ENCODE peak calls at places on chromosomes 1 and 21, in six cellular contexts. T, D, H, R, P and A are unnamed samples.

GRCh38 chr1:62688687-62689085 is 500 bp upstream of the DOCK7 start:
- DNase-seq in R (no peak), H (peak), D (no peak), T (no peak), P (no peak), A (no peak)

GRCh38 chr21:44887807-44888580 is 14.5 kb upstream of the PTTG1IP start:
- DNase-seq in P (no peak), H (no peak), R (no peak), D (no peak), T (no peak), A (no peak)

GRCh38 chr1:3463013-3463385 is 8.5 kb downstream of the ARHGEF16 start:
- DNase-seq in T (no peak), R (no peak), P (no peak), D (no peak), H (no peak), A (no peak)

GRCh38 chr1:2539312-2539907 is 9.3 kb upstream of the HES5 start:
- DNase-seq in R (no peak), P (no peak), H (no peak), T (no peak), D (no peak), A (no peak)

GRCh38 chr1:15691434-15692032 is 7.4 kb downstream of the PLEKHM2 start:
- DNase-seq in D (no peak), P (no peak), H (no peak), R (no peak), T (no peak), A (no peak)

GRCh38 chr1:109722920-109723319 is 10.9 kb downstream of the GSTM5 start:
- DNase-seq in H (no peak), R (no peak), P (no peak), D (no peak), T (no peak), A (no peak)

GRCh38 chr1:182069028-182069466 is 7.5 kb upstream of the ZNF648 start:
- DNase-seq in H (peak), D (no peak), R (peak), T (peak), P (no peak), A (no peak)

GRCh38 chr1:31870086-31870736 is 54.4 kb upstream of the SPOCD1 start:
- DNase-seq in T (no peak), D (no peak), H (no peak), R (no peak), P (no peak), A (no peak)

GRCh38 chr1:93676424-93676823 is 5.2 kb downstream of the BCAR3 start:
- DNase-seq in H (no peak), P (no peak), T (peak), R (no peak), D (no peak), A (no peak)

GRCh38 chr1:243642936-243643335 is 207.1 kb downstream of the AKT3 start:
- DNase-seq in H (peak), R (no peak), P (no peak), T (peak), D (no peak), A (no peak)

GRCh38 chr21:33075128-33075527 is 5.2 kb downstream of the OLIG1 start:
- DNase-seq in D (no peak), R (no peak), H (no peak), P (no peak), T (no peak), A (no peak)

GRCh38 chr1:41446851-41447610 is 37.5 kb downstream of the EDN2 start:
- DNase-seq in R (no peak), H (no peak), T (no peak), P (no peak), D (no peak), A (no peak)

GRCh38 chr1:79517425-79518219 is 511.1 kb upstream of the ADGRL4 start:
- DNase-seq in R (no peak), D (no peak), T (no peak), P (no peak), H (no peak), A (no peak)

GRCh38 chr1:22234631-22235030 is 91.7 kb upstream of the WNT4 start:
- DNase-seq in P (no peak), R (no peak), D (no peak), T (no peak), H (peak), A (no peak)

GRCh38 chr1:214445846-214446614 is 105.4 kb downstream of the PTPN14 start:
- DNase-seq in R (no peak), D (no peak), H (peak), T (peak), P (peak), A (no peak)

GRCh38 chr1:76128096-76128495 is 53.5 kb downstream of the ST6GALNAC3 start:
- DNase-seq in D (no peak), T (no peak), R (no peak), H (no peak), P (no peak), A (no peak)

GRCh38 chr1:116909511-116910378 is at the start of gene PTGFRN:
- DNase-seq in P (no peak), D (no peak), R (peak), T (peak), H (peak), A (no peak)

GRCh38 chr1:145908653-145909052 is 1.2 kb downstream of the ITGA10 start:
- DNase-seq in H (no peak), D (no peak), T (peak), P (no peak), R (no peak), A (no peak)

GRCh38 chr1:228004887-228005462 is 1.8 kb upstream of the WNT3A start:
- DNase-seq in T (no peak), R (no peak), P (no peak), H (no peak), D (no peak), A (no peak)

GRCh38 chr1:223242382-223242955 is 99.4 kb upstream of the TLR5 start:
- DNase-seq in D (no peak), P (no peak), T (peak), R (no peak), H (peak), A (no peak)

GRCh38 chr1:147626739-147627138 is 43.6 kb downstream of the ACP6 start:
- DNase-seq in T (no peak), D (no peak), P (no peak), R (no peak), H (no peak), A (no peak)

GRCh38 chr1:186974774-186975181 is 146.0 kb downstream of the PLA2G4A start:
- DNase-seq in P (peak), R (no peak), D (no peak), H (peak), T (peak), A (no peak)

GRCh38 chr1:7013833-7014639 is 228.8 kb downstream of the CAMTA1 start:
- DNase-seq in H (no peak), T (no peak), D (no peak), R (no peak), P (no peak), A (no peak)

GRCh38 chr1:47616036-47616435 is 178.2 kb downstream of the FOXD2 start:
- DNase-seq in R (no peak), P (no peak), T (no peak), H (no peak), D (no peak), A (no peak)

GRCh38 chr1:113812661-113813135 is 422 bp upstream of the RSBN1 start:
- DNase-seq in P (no peak), H (no peak), D (no peak), T (no peak), R (no peak), A (no peak)

GRCh38 chr1:93630168-93630567 is 51.5 kb downstream of the BCAR3 start:
- DNase-seq in T (no peak), D (no peak), R (no peak), H (no peak), P (no peak), A (no peak)

GRCh38 chr1:97378596-97378995 is 542.2 kb downstream of the DPYD start:
- DNase-seq in D (no peak), P (no peak), R (no peak), T (peak), H (no peak), A (no peak)

GRCh38 chr1:7436056-7437005 is 334.8 kb upstream of the VAMP3 start:
- DNase-seq in H (no peak), P (no peak), D (no peak), T (no peak), R (no peak), A (no peak)